ENCODE peak calls at places on chromosomes 4 and X, in ten cellular contexts. B, J, A, L, O, U, E, Q, M and D are unnamed samples.
A peak's percentile ranks its signal among the peaks of the same experiment; 100 is the strongest.

GRCh38 chr4:911871-912490 is 20.1 kb downstream of the GAK start:
- DNase-seq in B (no peak), J (no peak), A (no peak), L (no peak), O (no peak), U (peak; percentile 31), E (no peak), Q (no peak), M (no peak), D (peak; percentile 64)

GRCh38 chrX:36950495-36951253 is 57.5 kb upstream of the FAM47C start:
- DNase-seq in B (no peak), J (no peak), A (no peak), L (no peak), O (no peak), U (no peak), E (no peak), Q (peak; percentile 2), M (no peak), D (no peak)

GRCh38 chrX:30215357-30215843 is at the start of gene MAGEB2:
- DNase-seq in B (no peak), J (no peak), A (no peak), L (no peak), O (no peak), U (no peak), E (no peak), Q (no peak), M (no peak), D (no peak)

GRCh38 chrX:25860322-25860721 is 277.8 kb upstream of the MAGEB18 start:
- DNase-seq in B (no peak), J (no peak), A (no peak), L (no peak), O (no peak), U (peak; percentile 13), E (no peak), Q (no peak), M (no peak), D (no peak)

GRCh38 chrX:41802958-41803357 is 79.0 kb downstream of the GPR82 start:
- DNase-seq in B (no peak), J (no peak), A (no peak), L (no peak), O (no peak), U (no peak), E (peak; percentile 15), Q (peak; percentile 75), M (no peak), D (no peak)

GRCh38 chr4:20624783-20625364 is 75.4 kb upstream of the PACRGL start:
- DNase-seq in B (peak; percentile 87), J (no peak), A (no peak), L (no peak), O (no peak), U (no peak), E (no peak), Q (no peak), M (peak; percentile 40), D (no peak)

GRCh38 chr4:94548571-94548970 is 96.8 kb downstream of the PDLIM5 start:
- DNase-seq in B (peak; percentile 92), J (no peak), A (no peak), L (peak; percentile 71), O (no peak), U (peak; percentile 56), E (no peak), Q (peak; percentile 89), M (peak; percentile 84), D (no peak)

GRCh38 chr4:39045791-39046221 is 13.6 kb upstream of the TMEM156 start:
- DNase-seq in B (no peak), J (no peak), A (no peak), L (peak; percentile 43), O (no peak), U (no peak), E (no peak), Q (no peak), M (peak; percentile 42), D (no peak)

GRCh38 chr4:144547678-144548298 is 98.2 kb upstream of the HHIP start:
- DNase-seq in B (no peak), J (no peak), A (no peak), L (no peak), O (no peak), U (no peak), E (no peak), Q (no peak), M (no peak), D (no peak)

GRCh38 chr4:7912826-7913225 is 26.8 kb downstream of the AFAP1 start:
- DNase-seq in B (no peak), J (no peak), A (no peak), L (no peak), O (no peak), U (no peak), E (no peak), Q (no peak), M (no peak), D (no peak)

GRCh38 chrX:41518841-41519220 is 71.7 kb downstream of the NYX start:
- DNase-seq in B (no peak), J (no peak), A (no peak), L (no peak), O (no peak), U (no peak), E (no peak), Q (no peak), M (no peak), D (no peak)

GRCh38 chrX:110846071-110846470 is 50.5 kb upstream of the CHRDL1 start:
- DNase-seq in B (no peak), J (no peak), A (no peak), L (no peak), O (no peak), U (no peak), E (no peak), Q (no peak), M (no peak), D (no peak)
- H3K27me3 ChIP-seq in B (no peaks in the 10 kb centered on the region), J (no peaks in the 10 kb centered on the region), A (no peaks in the 10 kb centered on the region), L (no peaks in the 10 kb centered on the region), O (peaks cover 9% of the 10 kb centered on the region), U (no peaks in the 10 kb centered on the region), E (peaks cover 44% of the 10 kb centered on the region), Q (no peaks in the 10 kb centered on the region), M (no peaks in the 10 kb centered on the region), D (no peaks in the 10 kb centered on the region)

DNA sequence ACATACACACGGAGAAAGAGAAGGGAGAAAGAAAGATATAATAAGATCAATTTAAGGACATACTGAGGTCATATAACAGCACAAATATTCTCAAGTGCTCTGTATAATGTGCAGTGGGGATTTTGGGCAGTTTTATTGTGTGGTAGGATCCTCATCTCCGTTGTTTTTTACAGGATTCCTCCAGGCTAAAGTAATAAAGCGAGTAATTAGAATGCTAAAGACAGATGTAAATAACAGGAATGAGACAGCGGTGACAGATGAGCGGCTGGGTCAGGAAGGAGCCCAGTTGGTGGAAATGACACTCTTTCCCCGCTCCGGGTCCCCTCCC is 15.9 kb downstream of the POU4F2 start:
- DNase-seq in B (no peak), J (no peak), A (no peak), L (no peak), O (no peak), U (no peak), E (no peak), Q (no peak), M (no peak), D (no peak)
- H3K27me3 ChIP-seq in B (peaks cover 38% of the 10 kb centered on the region), J (peaks cover 36% of the 10 kb centered on the region), A (peaks cover 10% of the 10 kb centered on the region), L (no peaks in the 10 kb centered on the region), O (peaks cover 57% of the 10 kb centered on the region), U (peaks cover 6% of the 10 kb centered on the region), E (no peaks in the 10 kb centered on the region), Q (peaks cover 47% of the 10 kb centered on the region), M (peaks cover 50% of the 10 kb centered on the region), D (peaks cover 62% of the 10 kb centered on the region)

GRCh38 chrX:86914569-86914968 is 603.0 kb upstream of the KLHL4 start:
- DNase-seq in B (no peak), J (no peak), A (no peak), L (no peak), O (no peak), U (no peak), E (no peak), Q (no peak), M (no peak), D (no peak)
- H3K27me3 ChIP-seq in B (no peaks in the 10 kb centered on the region), J (no peaks in the 10 kb centered on the region), A (no peaks in the 10 kb centered on the region), L (no peaks in the 10 kb centered on the region), O (no peaks in the 10 kb centered on the region), U (no peaks in the 10 kb centered on the region), E (peaks cover 20% of the 10 kb centered on the region), Q (no peaks in the 10 kb centered on the region), M (no peaks in the 10 kb centered on the region), D (no peaks in the 10 kb centered on the region)

GRCh38 chr4:3462321-3462789 is 751 bp upstream of the DOK7 start:
- DNase-seq in B (no peak), J (no peak), A (no peak), L (peak; percentile 40), O (no peak), U (peak; percentile 53), E (no peak), Q (no peak), M (no peak), D (no peak)
- H3K27me3 ChIP-seq in B (peaks cover 38% of the 10 kb centered on the region), J (peaks cover 46% of the 10 kb centered on the region), A (peaks cover 13% of the 10 kb centered on the region), L (peaks cover 20% of the 10 kb centered on the region), O (peaks cover 6% of the 10 kb centered on the region), U (no peaks in the 10 kb centered on the region), E (no peaks in the 10 kb centered on the region), Q (no peaks in the 10 kb centered on the region), M (peaks cover 23% of the 10 kb centered on the region), D (peaks cover 21% of the 10 kb centered on the region)

DNA sequence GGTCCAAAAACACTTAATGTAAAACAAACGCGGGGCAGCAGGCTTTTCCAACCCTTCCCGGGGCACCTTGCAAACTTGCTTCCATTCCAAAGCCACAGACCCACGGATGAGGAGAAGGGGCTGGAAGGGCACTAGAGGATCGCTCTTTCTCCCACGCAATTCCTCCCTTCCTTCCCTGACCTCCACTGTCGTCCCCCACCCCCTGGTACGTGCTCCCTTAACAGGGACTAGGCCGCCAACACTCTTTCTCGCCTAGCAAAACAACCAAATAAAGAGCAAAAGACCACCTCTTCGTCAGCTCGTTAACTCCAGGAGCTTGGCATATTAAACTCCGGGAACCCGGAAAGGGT is 3.9 kb downstream of the PITX2 start:
- DNase-seq in B (no peak), J (no peak), A (no peak), L (no peak), O (no peak), U (no peak), E (no peak), Q (no peak), M (no peak), D (no peak)
- H3K27me3 ChIP-seq in B (peaks cover 81% of the 10 kb centered on the region), J (peaks cover 97% of the 10 kb centered on the region), A (peaks cover 81% of the 10 kb centered on the region), L (peaks cover 3% of the 10 kb centered on the region), O (peaks cover 100% of the 10 kb centered on the region), U (peaks cover 1% of the 10 kb centered on the region), E (peaks cover 100% of the 10 kb centered on the region), Q (no peaks in the 10 kb centered on the region), M (peaks cover 96% of the 10 kb centered on the region), D (peaks cover 100% of the 10 kb centered on the region)